ENCODE peak calls at places on chromosomes 3 and 15, in four cellular contexts. O, B, M and G are unnamed samples.

GRCh38 chr3:124999317-124999716 is 56.5 kb downstream of the HEG1 start:
- DNase-seq in O (no peak), M (no peak), B (no peak), G (no peak)

GRCh38 chr15:48675436-48675835 is 29.9 kb upstream of the FBN1 start:
- DNase-seq in M (no peak), O (no peak), B (peak; percentile 46), G (no peak)

GRCh38 chr3:78086150-78086549 is 1046.3 kb downstream of the ROBO2 start:
- DNase-seq in M (no peak), O (no peak), B (peak; percentile 31), G (no peak)

GRCh38 chr3:27971600-27971999 is 249.5 kb upstream of the EOMES start:
- DNase-seq in M (no peak), O (peak; percentile 25), B (no peak), G (no peak)

GRCh38 chr15:36501063-36501678 is 78.3 kb upstream of the CDIN1 start:
- DNase-seq in O (peak; percentile 84), M (no peak), B (peak; percentile 79), G (peak; percentile 52)

GRCh38 chr15:59528965-59529402 is 82.6 kb upstream of the GCNT3 start:
- DNase-seq in B (peak; percentile 81), O (peak; percentile 93), M (peak; percentile 75), G (peak; percentile 94)

GRCh38 chr15:46120713-46121112 is 485.9 kb downstream of the SQOR start:
- DNase-seq in B (no peak), M (no peak), O (no peak), G (no peak)

GRCh38 chr3:15933439-15934144 is 135.8 kb upstream of the ANKRD28 start:
- DNase-seq in B (peak; percentile 82), O (no peak), M (no peak), G (no peak)

GRCh38 chr15:69730281-69731235 is 277.9 kb downstream of the RPLP1 start:
- DNase-seq in O (no peak), M (no peak), B (no peak), G (no peak)

GRCh38 chr3:191380001-191380400 is 49.7 kb upstream of the UTS2B start:
- DNase-seq in O (no peak), B (no peak), M (no peak), G (no peak)

GRCh38 chr3:3531476-3531875 is 267.8 kb upstream of the LRRN1 start:
- DNase-seq in M (no peak), O (no peak), B (no peak), G (no peak)

DNA sequence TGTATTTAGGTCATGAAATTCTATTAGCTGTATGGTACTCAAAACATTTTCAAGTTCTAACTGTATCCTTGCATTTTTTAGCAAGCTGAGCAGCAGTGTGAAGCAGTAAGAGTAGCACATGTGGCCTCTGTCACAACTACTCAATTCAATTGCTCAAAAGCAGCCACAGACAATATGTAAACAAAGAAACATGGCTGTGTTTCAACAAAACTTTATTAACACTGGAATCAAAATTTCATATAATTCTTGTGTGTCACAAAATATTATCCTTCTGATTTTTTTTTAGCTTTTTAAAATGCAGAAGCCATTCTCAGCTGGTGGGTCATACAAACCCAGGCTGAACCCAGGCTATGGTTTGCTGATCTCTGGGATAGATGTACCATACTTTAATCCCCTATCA is 266.7 kb upstream of the LRRN1 start:
- DNase-seq in B (no peak), O (no peak), M (no peak), G (no peak)
- H3K56ac ChIP-seq in B (no peak overlapping the region), O (no peak overlapping the region), M (no peak overlapping the region), G (no peak overlapping the region)

DNA sequence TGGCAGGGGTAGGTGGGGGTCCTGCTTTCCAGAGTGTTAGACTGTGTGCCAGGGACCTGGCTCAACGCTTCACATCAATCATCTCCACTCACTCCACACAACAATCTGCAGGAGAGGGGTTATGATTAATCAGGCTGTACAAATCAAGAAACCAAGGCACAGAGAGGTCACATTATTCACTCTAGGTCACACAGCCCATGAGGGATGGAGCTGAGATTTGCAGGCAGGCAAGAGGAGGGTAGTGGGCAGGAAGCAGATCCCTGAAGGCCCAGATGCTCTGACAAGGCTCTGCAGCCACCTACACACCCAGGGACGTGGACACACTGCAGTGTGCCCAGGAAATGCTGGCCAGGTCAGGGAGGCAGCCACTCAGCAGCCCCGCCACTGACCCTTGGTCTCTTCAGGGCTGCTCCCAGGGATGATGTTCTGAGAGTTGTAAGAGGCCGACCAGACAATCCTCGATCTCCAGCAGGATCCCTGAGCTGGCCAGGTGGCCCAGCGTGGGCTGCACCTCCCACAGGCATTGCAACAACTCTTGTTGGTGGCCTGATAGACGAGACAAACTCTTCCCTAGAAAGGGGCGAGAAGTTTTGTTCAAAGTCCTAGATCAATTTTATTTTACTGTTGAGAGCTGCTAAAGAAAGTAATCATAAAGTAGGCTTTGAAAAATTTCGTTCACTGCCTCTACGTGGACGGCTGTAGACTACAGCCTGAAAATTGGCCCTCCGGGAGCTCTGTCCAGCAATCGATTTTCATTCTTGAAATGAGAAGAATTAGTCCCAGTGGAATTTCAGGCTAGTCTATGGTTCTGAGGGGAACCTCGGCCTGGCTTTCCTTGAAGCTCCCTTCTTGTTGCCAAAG is 4.2 kb upstream of the SLC6A6 start:
- DNase-seq in M (no peak), B (no peak), O (no peak), G (no peak)
- H2BK15ac ChIP-seq in M (no peak overlapping the region), B (no peak overlapping the region), O (no peak overlapping the region), G (no peak overlapping the region)

DNA sequence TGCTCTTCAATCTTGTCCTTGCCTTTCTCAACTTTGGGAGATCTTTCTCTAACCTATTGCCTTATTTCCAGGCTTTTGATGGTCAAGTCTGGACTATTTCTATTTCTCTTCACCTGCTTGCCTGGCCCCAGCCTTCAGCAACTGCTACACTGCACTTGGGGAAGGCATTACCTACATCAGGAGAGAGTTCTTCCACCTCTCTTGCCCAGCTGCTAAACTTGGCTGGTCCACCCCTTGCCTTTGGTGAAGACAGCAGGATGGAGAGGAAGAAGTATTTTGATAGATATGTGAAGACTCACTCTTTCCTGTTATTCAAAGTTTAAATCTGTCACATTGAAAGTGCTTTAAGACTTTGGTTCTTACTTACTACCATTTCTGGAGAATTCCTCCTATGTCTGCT is 574.8 kb downstream of the ZPLD1 start:
- DNase-seq in O (no peak), M (no peak), B (no peak), G (no peak)
- H3K56ac ChIP-seq in O (no peak overlapping the region), M (no peak overlapping the region), B (no peak overlapping the region), G (no peak overlapping the region)

GRCh38 chr3:126551839-126552687 is 6.7 kb downstream of the C3orf22 start:
- DNase-seq in B (no peak), O (no peak), M (no peak), G (peak; percentile 19)

GRCh38 chr3:126549861-126550487 is 8.8 kb downstream of the C3orf22 start:
- DNase-seq in O (no peak), M (no peak), B (no peak), G (peak; percentile 28)

GRCh38 chr3:126550488-126551051 is 8.2 kb downstream of the C3orf22 start:
- DNase-seq in M (no peak), B (no peak), O (no peak), G (peak; percentile 24)

GRCh38 chr3:126552688-126553283 is 5.9 kb downstream of the C3orf22 start:
- DNase-seq in O (no peak), M (no peak), B (no peak), G (peak; percentile 19)

GRCh38 chr3:126551066-126551838 is 7.5 kb downstream of the C3orf22 start:
- DNase-seq in B (no peak), M (no peak), O (no peak), G (peak; percentile 20)
- H2BK15ac ChIP-seq in B (no peak overlapping the region), M (peak overlapping the region; percentile 46), O (no peak overlapping the region), G (no peak overlapping the region)

GRCh38 chr15:72153269-72153668 is 35.1 kb downstream of the SENP8 start:
- DNase-seq in O (no peak), B (peak; percentile 13), M (no peak), G (no peak)
- H3K56ac ChIP-seq in O (no peak overlapping the region), B (no peak overlapping the region), M (no peak overlapping the region), G (no peak overlapping the region)

GRCh38 chr3:194081826-194082225 is 54.1 kb upstream of the HES1 start:
- DNase-seq in B (no peak), M (no peak), O (no peak), G (no peak)

GRCh38 chr3:194082596-194083220 is 53.2 kb upstream of the HES1 start:
- DNase-seq in B (peak; percentile 13), M (no peak), O (no peak), G (no peak)

GRCh38 chr3:194080913-194081800 is 54.8 kb upstream of the HES1 start:
- DNase-seq in M (no peak), O (no peak), B (no peak), G (no peak)

GRCh38 chr3:194079702-194080172 is 56.2 kb upstream of the HES1 start:
- DNase-seq in O (no peak), B (no peak), M (no peak), G (no peak)

DNA sequence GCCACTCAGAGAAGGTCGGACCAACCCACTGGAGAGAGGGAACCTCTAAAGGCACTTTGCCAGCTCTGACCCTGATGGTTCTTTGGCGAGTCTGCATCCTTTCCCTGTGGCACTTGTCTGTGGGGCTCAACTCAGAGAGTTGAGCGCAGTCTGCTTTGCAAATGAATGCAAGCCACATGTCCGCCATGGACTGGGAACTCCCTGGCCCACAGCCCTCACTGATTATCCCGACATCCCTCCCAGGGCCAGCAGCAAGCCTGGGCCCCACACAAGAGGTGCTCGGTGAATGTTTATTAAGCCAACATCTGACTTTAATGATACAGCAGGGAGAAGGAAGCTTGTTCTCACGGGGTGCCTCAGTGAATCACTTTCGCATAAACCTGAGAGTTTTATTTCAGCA is 55.5 kb upstream of the HES1 start:
- DNase-seq in M (no peak), O (no peak), B (no peak), G (no peak)
- H2BK15ac ChIP-seq in M (no peak overlapping the region), O (no peak overlapping the region), B (no peak overlapping the region), G (no peak overlapping the region)

GRCh38 chr15:80755884-80756283 is 23.3 kb upstream of the CEMIP start:
- DNase-seq in B (no peak), O (no peak), M (no peak), G (no peak)

GRCh38 chr15:80761754-80762153 is 17.4 kb upstream of the CEMIP start:
- DNase-seq in M (no peak), O (no peak), B (no peak), G (no peak)

GRCh38 chr15:80764535-80764934 is 14.6 kb upstream of the CEMIP start:
- DNase-seq in O (no peak), B (no peak), M (no peak), G (no peak)

GRCh38 chr15:80758130-80758529 is 21.0 kb upstream of the CEMIP start:
- DNase-seq in B (no peak), M (no peak), O (no peak), G (no peak)

GRCh38 chr15:80760971-80761370 is 18.2 kb upstream of the CEMIP start:
- DNase-seq in O (no peak), B (no peak), M (no peak), G (no peak)
- H3K56ac ChIP-seq in O (no peak overlapping the region), B (no peak overlapping the region), M (no peak overlapping the region), G (no peak overlapping the region)